ENCODE peak calls at places on chromosomes 7 and 10, in four cellular contexts. W is H9, G is neuronal stem cell, F is IMR-90. K is an unnamed sample.

GRCh38 chr10:77253037-77253436 is 384.6 kb downstream of the KCNMA1 start:
- DNase-seq in F (no peak), W (no peak), G (no peak), K (no peak)

GRCh38 chr7:1197997-1198632 is 34.6 kb upstream of the UNCX start:
- DNase-seq in F (peak; percentile 94), W (no peak), G (no peak), K (no peak)

GRCh38 chr10:19638173-19638872 is 177.9 kb upstream of the PLXDC2 start:
- DNase-seq in W (no peak), G (no peak), F (peak; percentile 95), K (no peak)

GRCh38 chr10:14032406-14032998 is 298.2 kb downstream of the FRMD4A start:
- DNase-seq in G (peak; percentile 52), W (peak; percentile 86), F (no peak), K (peak; percentile 81)

GRCh38 chr10:28853195-28853594 is 175.9 kb downstream of the BAMBI start:
- DNase-seq in F (no peak), G (no peak), W (no peak), K (no peak)

GRCh38 chr7:81415181-81415580 is 354.7 kb downstream of the HGF start:
- DNase-seq in F (peak; percentile 58), G (no peak), W (no peak), K (no peak)

GRCh38 chr7:20329389-20330175 is 1.1 kb upstream of the ITGB8 start:
- DNase-seq in G (peak; percentile 67), W (peak; percentile 80), F (peak; percentile 71), K (peak; percentile 95)

GRCh38 chr7:123712619-123713018 is 36.2 kb downstream of the WASL start:
- DNase-seq in F (peak; percentile 69), G (no peak), W (no peak), K (no peak)

GRCh38 chr7:27108390-27109127 is 6.1 kb upstream of the HOXA2 start:
- DNase-seq in G (no peak), F (peak; percentile 88), W (peak; percentile 86), K (peak; percentile 81)

GRCh38 chr7:50348469-50349162 is 44.1 kb downstream of the IKZF1 start:
- DNase-seq in F (no peak), W (no peak), G (no peak), K (no peak)

GRCh38 chr7:94182721-94183120 is 178.6 kb upstream of the BET1 start:
- DNase-seq in G (no peak), W (no peak), F (no peak), K (no peak)

GRCh38 chr7:43586251-43586900 is 3.5 kb downstream of the STK17A start:
- DNase-seq in F (peak; percentile 49), W (no peak), G (no peak), K (no peak)

GRCh38 chr10:117449636-117450035 is 74.4 kb upstream of the PDZD8 start:
- DNase-seq in F (no peak), W (no peak), G (no peak), K (no peak)

GRCh38 chr10:86211691-86212390 is 154.8 kb downstream of the GRID1 start:
- DNase-seq in F (no peak), W (no peak), G (no peak), K (no peak)

GRCh38 chr10:72038458-72039001 is 49.8 kb downstream of the SPOCK2 start:
- DNase-seq in F (peak; percentile 64), G (no peak), W (no peak), K (peak; percentile 72)

GRCh38 chr10:47445720-47446119 is 38.2 kb downstream of the ANXA8 start:
- DNase-seq in G (no peak), F (no peak), W (no peak), K (no peak)

GRCh38 chr10:47419421-47419820 is 35.3 kb upstream of the ZNF488 start:
- DNase-seq in G (no peak), W (no peak), F (no peak), K (no peak)

GRCh38 chr7:33979807-33980355 is 74.5 kb downstream of the BMPER start:
- DNase-seq in W (no peak), G (no peak), F (peak; percentile 99), K (peak; percentile 90)

GRCh38 chr7:77838929-77839491 is 40.4 kb downstream of the PHTF2 start:
- DNase-seq in F (no peak), G (no peak), W (no peak), K (peak; percentile 35)

GRCh38 chr10:6299234-6299633 is 96.5 kb downstream of the PFKFB3 start:
- DNase-seq in W (no peak), F (no peak), G (no peak), K (peak; percentile 52)

GRCh38 chr7:129341212-129341611 is 93.0 kb upstream of the STRIP2 start:
- DNase-seq in W (no peak), G (no peak), F (no peak), K (no peak)

GRCh38 chr7:28530175-28531142 is 118.1 kb downstream of the CREB5 start:
- DNase-seq in F (peak; percentile 60), G (no peak), W (no peak), K (no peak)

GRCh38 chr10:128443925-128444324 is 317.7 kb upstream of the MKI67 start:
- DNase-seq in F (no peak), W (no peak), G (no peak), K (no peak)

GRCh38 chr10:128440513-128441160 is 314.4 kb upstream of the MKI67 start:
- DNase-seq in F (no peak), W (peak; percentile 59), G (no peak), K (peak; percentile 65)

GRCh38 chr10:128435811-128436210 is 309.6 kb upstream of the MKI67 start:
- DNase-seq in W (no peak), F (no peak), G (no peak), K (no peak)

GRCh38 chr10:128437786-128438350 is 311.6 kb upstream of the MKI67 start:
- DNase-seq in W (no peak), G (no peak), F (no peak), K (no peak)

DNA sequence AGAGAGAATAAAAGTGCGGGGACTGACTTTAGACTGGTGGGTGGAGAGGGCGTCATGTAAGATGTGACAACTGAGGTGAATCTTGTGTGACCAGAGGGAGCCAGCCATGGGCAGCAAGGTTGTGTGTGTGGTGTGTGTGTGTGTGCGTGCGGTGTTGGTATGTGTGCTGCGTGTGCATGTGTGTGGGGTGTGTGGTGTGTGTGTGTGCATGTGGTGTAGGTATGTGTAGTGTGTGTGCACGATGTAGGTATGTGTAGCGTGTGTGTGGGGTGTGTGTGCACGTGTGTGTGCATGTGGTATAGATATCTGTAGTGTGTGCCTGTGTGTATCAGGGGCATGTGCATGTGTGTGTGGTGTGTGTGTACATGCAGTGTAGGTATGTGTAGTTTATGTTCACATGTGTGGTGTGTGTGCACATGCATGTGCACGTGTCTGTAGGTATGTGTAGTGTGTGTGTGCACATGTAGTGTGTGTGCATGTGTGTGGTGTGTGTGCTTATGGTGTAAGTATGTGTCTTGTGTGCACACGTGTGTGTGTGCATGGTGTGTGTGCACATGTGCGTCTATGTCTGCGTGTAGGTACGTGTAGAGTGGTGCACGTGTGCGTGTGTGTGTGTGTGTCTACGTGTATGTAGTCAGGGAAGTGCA is 312.3 kb upstream of the MKI67 start:
- DNase-seq in F (no peak), W (no peak), G (no peak), K (no peak)
- H2BK5ac ChIP-seq in F (peak overlapping the region; percentile 33), W (no peak overlapping the region), G (no peak overlapping the region), K (no peak overlapping the region)

DNA sequence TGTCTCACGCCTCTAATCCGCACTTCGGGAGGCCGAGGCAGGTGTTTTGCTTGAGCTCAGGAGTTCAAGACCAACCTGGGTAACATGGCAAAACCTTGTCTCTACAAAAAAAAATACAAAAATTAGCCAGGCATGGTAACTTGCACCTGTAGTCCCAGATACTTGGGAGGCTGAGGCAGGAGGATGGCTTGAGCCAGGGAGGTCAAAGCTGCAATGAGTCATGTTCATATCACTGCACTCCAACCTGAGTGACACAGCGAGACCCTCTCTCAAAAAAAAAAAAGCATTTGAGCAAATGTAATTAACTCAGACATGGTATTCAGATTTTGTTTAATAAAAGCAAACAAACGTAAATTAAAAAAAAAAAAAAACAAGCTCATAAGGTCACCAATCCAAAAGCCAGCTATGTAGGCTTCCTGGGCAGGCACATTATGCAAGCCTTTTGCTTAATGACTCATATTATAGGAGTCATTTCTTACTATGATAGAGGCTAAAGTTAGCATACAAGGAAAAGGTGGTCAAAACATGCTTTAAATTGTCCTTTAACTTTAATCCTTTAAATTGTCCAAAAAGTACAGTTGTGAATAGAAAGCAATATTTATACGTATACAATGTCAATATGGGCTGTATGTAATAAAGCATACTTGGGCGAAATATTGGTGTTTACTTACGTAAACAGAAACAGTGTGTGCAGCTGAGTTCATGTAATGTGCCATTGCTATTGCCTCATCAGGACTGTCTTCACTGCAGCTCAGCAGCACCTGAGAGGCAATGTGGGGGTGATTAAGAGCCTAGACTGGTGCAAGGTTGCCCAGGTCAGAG is 13.0 kb downstream of the AKR1D1 start:
- DNase-seq in G (no peak), W (no peak), F (no peak), K (no peak)
- H2BK5ac ChIP-seq in G (no peak overlapping the region), W (no peak overlapping the region), F (no peak overlapping the region), K (no peak overlapping the region)

GRCh38 chr7:6385110-6385792 is 62.5 kb downstream of the DAGLB start:
- DNase-seq in W (no peak), F (peak; percentile 97), G (no peak), K (peak; percentile 89)

GRCh38 chr7:6386779-6387178 is 61.0 kb downstream of the DAGLB start:
- DNase-seq in F (no peak), W (no peak), G (no peak), K (no peak)

GRCh38 chr7:6382797-6383196 is 65.0 kb downstream of the DAGLB start:
- DNase-seq in F (no peak), G (no peak), W (no peak), K (no peak)

GRCh38 chr7:6385909-6386560 is 61.7 kb downstream of the DAGLB start:
- DNase-seq in F (no peak), G (no peak), W (no peak), K (no peak)

GRCh38 chr7:6384327-6384726 is 63.4 kb downstream of the DAGLB start:
- DNase-seq in G (no peak), W (no peak), F (no peak), K (peak; percentile 64)
- H2BK5ac ChIP-seq in G (no peak overlapping the region), W (no peak overlapping the region), F (peak overlapping the region; percentile 46), K (no peak overlapping the region)

DNA sequence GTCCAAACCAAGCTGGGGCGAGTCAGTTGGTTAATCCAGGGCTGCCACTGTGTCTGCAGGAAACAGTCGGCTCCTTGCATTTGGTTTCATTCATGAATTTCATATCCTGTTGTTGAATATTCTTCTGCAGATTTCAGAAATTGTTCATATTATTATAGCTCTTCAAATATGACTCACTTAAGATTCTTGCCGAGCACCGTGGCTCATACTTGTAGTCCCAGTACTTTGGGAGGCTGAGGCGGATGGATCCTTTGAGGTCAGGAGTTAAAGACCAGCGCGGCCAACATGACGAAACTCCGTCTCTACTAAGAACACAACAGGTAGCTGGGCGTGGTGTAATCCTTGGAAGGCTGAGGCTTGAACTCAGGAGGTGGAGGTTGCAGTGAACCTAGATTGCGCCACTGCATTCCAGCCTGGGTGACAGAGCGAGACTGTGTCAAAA is 24.0 kb downstream of the PFKP start:
- DNase-seq in F (peak; percentile 94), W (no peak), G (no peak), K (no peak)
- H2BK5ac ChIP-seq in F (peak overlapping the region; percentile 89), W (no peak overlapping the region), G (no peak overlapping the region), K (no peak overlapping the region)

K was measured in mesendoderm.